ENCODE peak calls at places on chromosome 1, in four cellular contexts. One of them, this sample, is unnamed.

GRCh38 chr1:119915517-119915916 is 19.2 kb upstream of the ADAM30 start:
- DNase-seq in H1: no peak
- DNase-seq in HepG2: no peak
- DNase-seq in SK-N-SH: no peak
- DNase-seq in this sample: no peak

GRCh38 chr1:214377886-214378285 is 96.9 kb downstream of the SMYD2 start:
- DNase-seq in H1: no peak
- DNase-seq in HepG2: no peak
- DNase-seq in SK-N-SH: no peak
- DNase-seq in this sample: no peak

GRCh38 chr1:180951881-180952656 is 39.4 kb downstream of the KIAA1614 start:
- DNase-seq in H1: no peak
- DNase-seq in HepG2: no peak
- DNase-seq in SK-N-SH: peak; percentile 30
- DNase-seq in this sample: no peak

GRCh38 chr1:35660581-35661473 is 19.5 kb upstream of the PSMB2 start:
- DNase-seq in H1: peak; percentile 17
- DNase-seq in HepG2: no peak
- DNase-seq in SK-N-SH: no peak
- DNase-seq in this sample: no peak

GRCh38 chr1:51445346-51446090 is 73.5 kb downstream of the EPS15 start:
- DNase-seq in H1: no peak
- DNase-seq in HepG2: no peak
- DNase-seq in SK-N-SH: no peak
- DNase-seq in this sample: no peak

GRCh38 chr1:189429610-189430009 is 1048.1 kb downstream of the BRINP3 start:
- DNase-seq in H1: no peak
- DNase-seq in HepG2: peak; percentile 53
- DNase-seq in SK-N-SH: peak; percentile 7
- DNase-seq in this sample: peak; percentile 17

GRCh38 chr1:203628997-203629508 is 2.4 kb downstream of the ATP2B4 start:
- DNase-seq in H1: no peak
- DNase-seq in HepG2: no peak
- DNase-seq in SK-N-SH: no peak
- DNase-seq in this sample: no peak

GRCh38 chr1:210250665-210250997 is 18.0 kb downstream of the SERTAD4 start:
- DNase-seq in H1: no peak
- DNase-seq in HepG2: no peak
- DNase-seq in SK-N-SH: peak; percentile 82
- DNase-seq in this sample: peak; percentile 47

GRCh38 chr1:174968750-174969244 is 30.9 kb upstream of the CACYBP start:
- DNase-seq in H1: no peak
- DNase-seq in HepG2: no peak
- DNase-seq in SK-N-SH: no peak
- DNase-seq in this sample: no peak

GRCh38 chr1:67429011-67429527 is 1.1 kb downstream of the SERBP1 start:
- DNase-seq in H1: no peak
- DNase-seq in HepG2: no peak
- DNase-seq in SK-N-SH: peak; percentile 32
- DNase-seq in this sample: no peak

GRCh38 chr1:8586438-8586837 is 231.0 kb downstream of the RERE start:
- DNase-seq in H1: no peak
- DNase-seq in HepG2: no peak
- DNase-seq in SK-N-SH: no peak
- DNase-seq in this sample: no peak

GRCh38 chr1:38487398-38487797 is 372.2 kb downstream of the RRAGC start:
- DNase-seq in H1: no peak
- DNase-seq in HepG2: no peak
- DNase-seq in SK-N-SH: no peak
- DNase-seq in this sample: no peak

GRCh38 chr1:175842545-175842944 is 99.2 kb upstream of the TNR start:
- DNase-seq in H1: no peak
- DNase-seq in HepG2: no peak
- DNase-seq in SK-N-SH: no peak
- DNase-seq in this sample: no peak

GRCh38 chr1:47191940-47192457 is 2.2 kb upstream of the PDZK1IP1 start:
- DNase-seq in H1: no peak
- DNase-seq in HepG2: no peak
- DNase-seq in SK-N-SH: no peak
- DNase-seq in this sample: no peak

GRCh38 chr1:108049083-108049819 is 84.3 kb upstream of the VAV3 start:
- DNase-seq in H1: no peak
- DNase-seq in HepG2: no peak
- DNase-seq in SK-N-SH: peak; percentile 18
- DNase-seq in this sample: peak; percentile 68

GRCh38 chr1:160579216-160579701 is at the start of gene CD84:
- DNase-seq in H1: no peak
- DNase-seq in HepG2: no peak
- DNase-seq in SK-N-SH: no peak
- DNase-seq in this sample: no peak

GRCh38 chr1:110542730-110543129 is 23.8 kb upstream of the KCNA10 start:
- DNase-seq in H1: no peak
- DNase-seq in HepG2: no peak
- DNase-seq in SK-N-SH: no peak
- DNase-seq in this sample: peak; percentile 14

GRCh38 chr1:218671573-218671972 is 326.4 kb downstream of the TGFB2 start:
- DNase-seq in H1: no peak
- DNase-seq in HepG2: no peak
- DNase-seq in SK-N-SH: peak; percentile 63
- DNase-seq in this sample: no peak

GRCh38 chr1:63547621-63548294 is 24.4 kb downstream of the EFCAB7 start:
- DNase-seq in H1: no peak
- DNase-seq in HepG2: no peak
- DNase-seq in SK-N-SH: no peak
- DNase-seq in this sample: no peak

GRCh38 chr1:155913969-155914757 is 3.0 kb upstream of the RIT1 start:
- DNase-seq in H1: no peak
- DNase-seq in HepG2: no peak
- DNase-seq in SK-N-SH: no peak
- DNase-seq in this sample: no peak

GRCh38 chr1:224644553-224645154 is 28.5 kb downstream of the CNIH3 start:
- DNase-seq in H1: peak; percentile 41
- DNase-seq in HepG2: peak; percentile 35
- DNase-seq in SK-N-SH: peak; percentile 59
- DNase-seq in this sample: peak; percentile 53

GRCh38 chr1:6002714-6003501 is 10.7 kb upstream of the NPHP4 start:
- DNase-seq in H1: no peak
- DNase-seq in HepG2: peak; percentile 48
- DNase-seq in SK-N-SH: peak; percentile 59
- DNase-seq in this sample: no peak

GRCh38 chr1:232172556-232172955 is 457.4 kb downstream of the SIPA1L2 start:
- DNase-seq in H1: no peak
- DNase-seq in HepG2: no peak
- DNase-seq in SK-N-SH: no peak
- DNase-seq in this sample: no peak

GRCh38 chr1:155942578-155943141 is 1.2 kb downstream of the RXFP4 start:
- DNase-seq in H1: no peak
- DNase-seq in HepG2: no peak
- DNase-seq in SK-N-SH: peak; percentile 19
- DNase-seq in this sample: no peak

GRCh38 chr1:47881505-47882442 is 115.4 kb downstream of the TRABD2B start:
- DNase-seq in H1: no peak
- DNase-seq in HepG2: no peak
- DNase-seq in SK-N-SH: peak; percentile 84
- DNase-seq in this sample: no peak

GRCh38 chr1:151406176-151406575 is 6.8 kb downstream of the PSMB4 start:
- DNase-seq in H1: no peak
- DNase-seq in HepG2: no peak
- DNase-seq in SK-N-SH: no peak
- DNase-seq in this sample: no peak

GRCh38 chr1:155844860-155845259 is 12.2 kb downstream of the GON4L start:
- DNase-seq in H1: no peak
- DNase-seq in HepG2: no peak
- DNase-seq in SK-N-SH: no peak
- DNase-seq in this sample: no peak

GRCh38 chr1:76023669-76024407 is 50.7 kb upstream of the ST6GALNAC3 start:
- DNase-seq in H1: no peak
- DNase-seq in HepG2: no peak
- DNase-seq in SK-N-SH: no peak
- DNase-seq in this sample: no peak

GRCh38 chr1:49102752-49103151 is 326.1 kb upstream of the BEND5 start:
- DNase-seq in H1: no peak
- DNase-seq in HepG2: no peak
- DNase-seq in SK-N-SH: no peak
- DNase-seq in this sample: no peak

GRCh38 chr1:94006604-94007003 is 97.4 kb upstream of the GCLM start:
- DNase-seq in H1: no peak
- DNase-seq in HepG2: no peak
- DNase-seq in SK-N-SH: no peak
- DNase-seq in this sample: no peak

GRCh38 chr1:29438991-29439390 is 202.7 kb downstream of the PTPRU start:
- DNase-seq in H1: no peak
- DNase-seq in HepG2: no peak
- DNase-seq in SK-N-SH: no peak
- DNase-seq in this sample: no peak

GRCh38 chr1:247639381-247639981 is 34.1 kb downstream of the OR2G3 start:
- DNase-seq in H1: peak; percentile 44
- DNase-seq in HepG2: no peak
- DNase-seq in SK-N-SH: peak; percentile 65
- DNase-seq in this sample: peak; percentile 13

GRCh38 chr1:86841120-86841519 is 72.8 kb downstream of the SELENOF start:
- DNase-seq in H1: no peak
- DNase-seq in HepG2: no peak
- DNase-seq in SK-N-SH: no peak
- DNase-seq in this sample: no peak

GRCh38 chr1:150221552-150221951 is 14.4 kb downstream of the ANP32E start:
- DNase-seq in H1: no peak
- DNase-seq in HepG2: no peak
- DNase-seq in SK-N-SH: peak; percentile 35
- DNase-seq in this sample: no peak

GRCh38 chr1:235239821-235240220 is 78.8 kb upstream of the RBM34 start:
- DNase-seq in H1: no peak
- DNase-seq in HepG2: peak; percentile 21
- DNase-seq in SK-N-SH: no peak
- DNase-seq in this sample: no peak
- TF ChIP-seq GABPA in H1: no peak
- TF ChIP-seq GABPA in HepG2: no peak
- TF ChIP-seq GABPA in SK-N-SH: no peak
- TF ChIP-seq GABPA in this sample: no peak

GRCh38 chr1:102186541-102186940 is 189.8 kb upstream of the OLFM3 start:
- DNase-seq in H1: no peak
- DNase-seq in HepG2: no peak
- DNase-seq in SK-N-SH: no peak
- DNase-seq in this sample: no peak
- TF ChIP-seq GABPA in H1: no peak
- TF ChIP-seq GABPA in HepG2: no peak
- TF ChIP-seq GABPA in SK-N-SH: no peak
- TF ChIP-seq GABPA in this sample: no peak

DNA sequence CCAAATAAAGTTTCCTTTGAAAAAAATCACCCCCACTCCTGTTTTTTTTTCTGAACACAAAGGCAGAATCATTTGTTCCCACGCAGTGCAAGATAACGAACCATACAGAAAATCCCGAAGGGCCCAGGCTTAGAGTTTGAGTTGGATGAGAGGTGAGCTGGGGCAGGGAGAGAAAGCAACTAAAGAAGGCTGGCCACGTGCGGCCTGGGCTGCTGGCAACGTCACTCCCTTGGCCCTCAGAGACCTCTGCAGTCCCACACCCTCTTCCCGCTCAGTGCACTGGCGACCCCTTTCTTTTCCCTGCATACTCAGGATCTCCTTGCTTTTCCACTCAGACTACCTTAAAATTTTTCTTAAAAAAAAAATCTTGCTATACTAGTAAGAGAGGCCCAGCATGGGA is 28.2 kb upstream of the CRNN start:
- DNase-seq in H1: no peak
- DNase-seq in HepG2: no peak
- DNase-seq in SK-N-SH: no peak
- DNase-seq in this sample: no peak
- TF ChIP-seq GABPA in H1: no peak
- TF ChIP-seq GABPA in HepG2: no peak
- TF ChIP-seq GABPA in SK-N-SH: no peak
- TF ChIP-seq GABPA in this sample: no peak

GRCh38 chr1:74396942-74397341 is 115.5 kb downstream of the LRRC53 start:
- DNase-seq in H1: no peak
- DNase-seq in HepG2: no peak
- DNase-seq in SK-N-SH: no peak
- DNase-seq in this sample: no peak

GRCh38 chr1:74399249-74399648 is 113.2 kb downstream of the LRRC53 start:
- DNase-seq in H1: no peak
- DNase-seq in HepG2: no peak
- DNase-seq in SK-N-SH: no peak
- DNase-seq in this sample: no peak

GRCh38 chr1:74395492-74395891 is 116.9 kb downstream of the LRRC53 start:
- DNase-seq in H1: no peak
- DNase-seq in HepG2: no peak
- DNase-seq in SK-N-SH: no peak
- DNase-seq in this sample: no peak

GRCh38 chr1:74392848-74393247 is 119.6 kb downstream of the LRRC53 start:
- DNase-seq in H1: no peak
- DNase-seq in HepG2: no peak
- DNase-seq in SK-N-SH: peak; percentile 66
- DNase-seq in this sample: no peak

DNA sequence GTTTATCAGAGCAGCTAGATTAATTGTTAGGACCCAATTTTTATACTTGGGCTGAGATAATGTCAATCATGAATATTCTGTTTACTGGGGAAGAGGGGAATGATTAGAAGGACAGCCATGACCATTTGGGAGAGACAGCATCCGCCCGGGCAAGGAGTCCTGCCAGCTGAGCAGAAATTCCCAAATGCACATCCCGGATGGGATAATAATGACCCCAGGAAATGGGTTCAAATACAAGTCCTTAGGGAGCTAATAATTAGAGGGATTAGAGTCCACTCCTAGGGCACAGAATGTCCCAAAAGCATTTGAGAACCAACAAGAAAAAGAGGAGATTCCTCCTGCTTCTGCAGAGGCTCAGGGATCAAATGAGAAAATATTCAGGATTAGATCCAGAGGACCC is 115.9 kb downstream of the LRRC53 start:
- DNase-seq in H1: no peak
- DNase-seq in HepG2: no peak
- DNase-seq in SK-N-SH: no peak
- DNase-seq in this sample: no peak
- TF ChIP-seq GABPA in H1: no peak
- TF ChIP-seq GABPA in HepG2: no peak
- TF ChIP-seq GABPA in SK-N-SH: no peak
- TF ChIP-seq GABPA in this sample: no peak